ENCODE peak calls at places on chromosomes 2 and 18, in four cellular contexts. One of them, this sample, is unnamed.

GRCh38 chr18:77114564-77115391 is 17.8 kb downstream of the MBP start:
- DNase-seq in activated naive CD4-positive, alpha-beta T cell treated with Interleukin-2 at 50 U/mL for 16 hours: peak
- DNase-seq in globus pallidus: peak
- DNase-seq in activated CD4-positive, alpha-beta T cell treated with anti-CD3 and anti-CD28 coated beads for 24 hours: no peak
- DNase-seq in this sample: peak

GRCh38 chr18:68797901-68798300 is at the start of gene CCDC102B:
- DNase-seq in activated CD4-positive, alpha-beta T cell treated with anti-CD3 and anti-CD28 coated beads for 24 hours: no peak
- DNase-seq in globus pallidus: no peak
- DNase-seq in activated naive CD4-positive, alpha-beta T cell treated with Interleukin-2 at 50 U/mL for 16 hours: no peak
- DNase-seq in this sample: no peak

GRCh38 chr2:40534528-40534927 is 82.6 kb upstream of the SLC8A1 start:
- DNase-seq in activated naive CD4-positive, alpha-beta T cell treated with Interleukin-2 at 50 U/mL for 16 hours: no peak
- DNase-seq in activated CD4-positive, alpha-beta T cell treated with anti-CD3 and anti-CD28 coated beads for 24 hours: no peak
- DNase-seq in globus pallidus: no peak
- DNase-seq in this sample: no peak

GRCh38 chr18:12928149-12928548 is 19.7 kb upstream of the SEH1L start:
- DNase-seq in globus pallidus: no peak
- DNase-seq in activated CD4-positive, alpha-beta T cell treated with anti-CD3 and anti-CD28 coated beads for 24 hours: no peak
- DNase-seq in activated naive CD4-positive, alpha-beta T cell treated with Interleukin-2 at 50 U/mL for 16 hours: no peak
- DNase-seq in this sample: no peak

GRCh38 chr2:126655500-126656310 is at the start of gene GYPC:
- DNase-seq in globus pallidus: no peak
- DNase-seq in activated CD4-positive, alpha-beta T cell treated with anti-CD3 and anti-CD28 coated beads for 24 hours: no peak
- DNase-seq in activated naive CD4-positive, alpha-beta T cell treated with Interleukin-2 at 50 U/mL for 16 hours: peak
- DNase-seq in this sample: peak

GRCh38 chr2:238494573-238494961 is 67.8 kb downstream of the ASB1 start:
- DNase-seq in globus pallidus: no peak
- DNase-seq in activated naive CD4-positive, alpha-beta T cell treated with Interleukin-2 at 50 U/mL for 16 hours: peak
- DNase-seq in activated CD4-positive, alpha-beta T cell treated with anti-CD3 and anti-CD28 coated beads for 24 hours: no peak
- DNase-seq in this sample: no peak

GRCh38 chr2:141923657-141924056 is 207.2 kb downstream of the LRP1B start:
- DNase-seq in activated CD4-positive, alpha-beta T cell treated with anti-CD3 and anti-CD28 coated beads for 24 hours: no peak
- DNase-seq in activated naive CD4-positive, alpha-beta T cell treated with Interleukin-2 at 50 U/mL for 16 hours: no peak
- DNase-seq in globus pallidus: no peak
- DNase-seq in this sample: no peak

GRCh38 chr2:202671317-202672035 is 36.7 kb downstream of the FAM117B start:
- DNase-seq in activated CD4-positive, alpha-beta T cell treated with anti-CD3 and anti-CD28 coated beads for 24 hours: no peak
- DNase-seq in activated naive CD4-positive, alpha-beta T cell treated with Interleukin-2 at 50 U/mL for 16 hours: no peak
- DNase-seq in globus pallidus: peak
- DNase-seq in this sample: no peak

GRCh38 chr2:123913266-123913810 is 111.7 kb upstream of the CNTNAP5 start:
- DNase-seq in globus pallidus: no peak
- DNase-seq in activated CD4-positive, alpha-beta T cell treated with anti-CD3 and anti-CD28 coated beads for 24 hours: no peak
- DNase-seq in activated naive CD4-positive, alpha-beta T cell treated with Interleukin-2 at 50 U/mL for 16 hours: no peak
- DNase-seq in this sample: no peak

GRCh38 chr2:20635698-20636584 is 15.0 kb downstream of the HS1BP3 start:
- DNase-seq in activated CD4-positive, alpha-beta T cell treated with anti-CD3 and anti-CD28 coated beads for 24 hours: peak
- DNase-seq in globus pallidus: peak
- DNase-seq in activated naive CD4-positive, alpha-beta T cell treated with Interleukin-2 at 50 U/mL for 16 hours: peak
- DNase-seq in this sample: peak

GRCh38 chr2:112529751-112530150 is 12.5 kb upstream of the POLR1B start:
- DNase-seq in activated naive CD4-positive, alpha-beta T cell treated with Interleukin-2 at 50 U/mL for 16 hours: no peak
- DNase-seq in activated CD4-positive, alpha-beta T cell treated with anti-CD3 and anti-CD28 coated beads for 24 hours: no peak
- DNase-seq in globus pallidus: peak
- DNase-seq in this sample: no peak

GRCh38 chr2:9665903-9666302 is 35.1 kb upstream of the YWHAQ start:
- DNase-seq in globus pallidus: no peak
- DNase-seq in activated naive CD4-positive, alpha-beta T cell treated with Interleukin-2 at 50 U/mL for 16 hours: no peak
- DNase-seq in activated CD4-positive, alpha-beta T cell treated with anti-CD3 and anti-CD28 coated beads for 24 hours: no peak
- DNase-seq in this sample: no peak

GRCh38 chr2:212646698-212647097 is 108.1 kb upstream of the ERBB4 start:
- DNase-seq in activated CD4-positive, alpha-beta T cell treated with anti-CD3 and anti-CD28 coated beads for 24 hours: no peak
- DNase-seq in globus pallidus: no peak
- DNase-seq in activated naive CD4-positive, alpha-beta T cell treated with Interleukin-2 at 50 U/mL for 16 hours: no peak
- DNase-seq in this sample: no peak

GRCh38 chr18:47175283-47175894 is 775 bp downstream of the IER3IP1 start:
- DNase-seq in activated naive CD4-positive, alpha-beta T cell treated with Interleukin-2 at 50 U/mL for 16 hours: no peak
- DNase-seq in globus pallidus: no peak
- DNase-seq in activated CD4-positive, alpha-beta T cell treated with anti-CD3 and anti-CD28 coated beads for 24 hours: no peak
- DNase-seq in this sample: peak

GRCh38 chr18:14943967-14944636 is 196.1 kb downstream of the ANKRD30B start:
- DNase-seq in activated naive CD4-positive, alpha-beta T cell treated with Interleukin-2 at 50 U/mL for 16 hours: no peak
- DNase-seq in activated CD4-positive, alpha-beta T cell treated with anti-CD3 and anti-CD28 coated beads for 24 hours: no peak
- DNase-seq in globus pallidus: no peak
- DNase-seq in this sample: no peak

GRCh38 chr2:65351948-65352595 is 80.3 kb downstream of the SPRED2 start:
- DNase-seq in globus pallidus: no peak
- DNase-seq in activated naive CD4-positive, alpha-beta T cell treated with Interleukin-2 at 50 U/mL for 16 hours: no peak
- DNase-seq in activated CD4-positive, alpha-beta T cell treated with anti-CD3 and anti-CD28 coated beads for 24 hours: no peak
- DNase-seq in this sample: no peak

GRCh38 chr18:7822435-7823425 is 255.6 kb downstream of the PTPRM start:
- DNase-seq in globus pallidus: no peak
- DNase-seq in activated naive CD4-positive, alpha-beta T cell treated with Interleukin-2 at 50 U/mL for 16 hours: no peak
- DNase-seq in activated CD4-positive, alpha-beta T cell treated with anti-CD3 and anti-CD28 coated beads for 24 hours: no peak
- DNase-seq in this sample: no peak

GRCh38 chr2:176001281-176001902 is 675 bp downstream of the LNPK start:
- DNase-seq in globus pallidus: peak
- DNase-seq in activated naive CD4-positive, alpha-beta T cell treated with Interleukin-2 at 50 U/mL for 16 hours: peak
- DNase-seq in activated CD4-positive, alpha-beta T cell treated with anti-CD3 and anti-CD28 coated beads for 24 hours: peak
- DNase-seq in this sample: peak

GRCh38 chr2:33457588-33458247 is 18.7 kb upstream of the RASGRP3 start:
- DNase-seq in activated CD4-positive, alpha-beta T cell treated with anti-CD3 and anti-CD28 coated beads for 24 hours: no peak
- DNase-seq in globus pallidus: no peak
- DNase-seq in activated naive CD4-positive, alpha-beta T cell treated with Interleukin-2 at 50 U/mL for 16 hours: no peak
- DNase-seq in this sample: no peak

GRCh38 chr2:127661949-127662510 is 13.3 kb downstream of the LIMS2 start:
- DNase-seq in activated naive CD4-positive, alpha-beta T cell treated with Interleukin-2 at 50 U/mL for 16 hours: no peak
- DNase-seq in globus pallidus: no peak
- DNase-seq in activated CD4-positive, alpha-beta T cell treated with anti-CD3 and anti-CD28 coated beads for 24 hours: no peak
- DNase-seq in this sample: peak

GRCh38 chr2:47014564-47015051 is 99.0 kb upstream of the MCFD2 start:
- DNase-seq in activated naive CD4-positive, alpha-beta T cell treated with Interleukin-2 at 50 U/mL for 16 hours: no peak
- DNase-seq in activated CD4-positive, alpha-beta T cell treated with anti-CD3 and anti-CD28 coated beads for 24 hours: no peak
- DNase-seq in globus pallidus: peak
- DNase-seq in this sample: no peak

GRCh38 chr2:231394201-231395141 is 1.0 kb upstream of the B3GNT7 start:
- DNase-seq in activated naive CD4-positive, alpha-beta T cell treated with Interleukin-2 at 50 U/mL for 16 hours: no peak
- DNase-seq in globus pallidus: no peak
- DNase-seq in activated CD4-positive, alpha-beta T cell treated with anti-CD3 and anti-CD28 coated beads for 24 hours: no peak
- DNase-seq in this sample: no peak

GRCh38 chr2:68975844-68976243 is 1.4 kb downstream of the GKN1 start:
- DNase-seq in activated CD4-positive, alpha-beta T cell treated with anti-CD3 and anti-CD28 coated beads for 24 hours: no peak
- DNase-seq in globus pallidus: no peak
- DNase-seq in activated naive CD4-positive, alpha-beta T cell treated with Interleukin-2 at 50 U/mL for 16 hours: no peak
- DNase-seq in this sample: no peak

GRCh38 chr2:196440413-196440812 is 199.1 kb upstream of the CCDC150 start:
- DNase-seq in activated naive CD4-positive, alpha-beta T cell treated with Interleukin-2 at 50 U/mL for 16 hours: no peak
- DNase-seq in activated CD4-positive, alpha-beta T cell treated with anti-CD3 and anti-CD28 coated beads for 24 hours: no peak
- DNase-seq in globus pallidus: no peak
- DNase-seq in this sample: no peak

GRCh38 chr2:45282646-45283045 is 273.4 kb upstream of the SIX2 start:
- DNase-seq in globus pallidus: no peak
- DNase-seq in activated naive CD4-positive, alpha-beta T cell treated with Interleukin-2 at 50 U/mL for 16 hours: no peak
- DNase-seq in activated CD4-positive, alpha-beta T cell treated with anti-CD3 and anti-CD28 coated beads for 24 hours: no peak
- DNase-seq in this sample: no peak

GRCh38 chr2:105926960-105927678 is 182.4 kb downstream of the NCK2 start:
- DNase-seq in activated naive CD4-positive, alpha-beta T cell treated with Interleukin-2 at 50 U/mL for 16 hours: peak
- DNase-seq in globus pallidus: no peak
- DNase-seq in activated CD4-positive, alpha-beta T cell treated with anti-CD3 and anti-CD28 coated beads for 24 hours: no peak
- DNase-seq in this sample: peak

GRCh38 chr2:26933638-26934334 is 36.7 kb upstream of the MAPRE3 start:
- DNase-seq in activated CD4-positive, alpha-beta T cell treated with anti-CD3 and anti-CD28 coated beads for 24 hours: no peak
- DNase-seq in activated naive CD4-positive, alpha-beta T cell treated with Interleukin-2 at 50 U/mL for 16 hours: no peak
- DNase-seq in globus pallidus: no peak
- DNase-seq in this sample: no peak

GRCh38 chr2:134764164-134764563 is 45.4 kb upstream of the TMEM163 start:
- DNase-seq in globus pallidus: no peak
- DNase-seq in activated CD4-positive, alpha-beta T cell treated with anti-CD3 and anti-CD28 coated beads for 24 hours: no peak
- DNase-seq in activated naive CD4-positive, alpha-beta T cell treated with Interleukin-2 at 50 U/mL for 16 hours: no peak
- DNase-seq in this sample: no peak

GRCh38 chr2:62398295-62398855 is 107.6 kb downstream of the TMEM17 start:
- DNase-seq in activated naive CD4-positive, alpha-beta T cell treated with Interleukin-2 at 50 U/mL for 16 hours: no peak
- DNase-seq in activated CD4-positive, alpha-beta T cell treated with anti-CD3 and anti-CD28 coated beads for 24 hours: no peak
- DNase-seq in globus pallidus: no peak
- DNase-seq in this sample: no peak

GRCh38 chr2:210476194-210477128 is at the start of gene LANCL1:
- DNase-seq in globus pallidus: peak
- DNase-seq in activated naive CD4-positive, alpha-beta T cell treated with Interleukin-2 at 50 U/mL for 16 hours: peak
- DNase-seq in activated CD4-positive, alpha-beta T cell treated with anti-CD3 and anti-CD28 coated beads for 24 hours: peak
- DNase-seq in this sample: peak